ENCODE peak calls at places on chromosomes 3 and 15, in five cellular contexts. One of them, this sample, is unnamed.

GRCh38 chr3:22399566-22399965 is 648.6 kb upstream of the ZNF385D start:
- DNase-seq in breast epithelium: no peak
- DNase-seq in mesendoderm: no peak
- DNase-seq in substantia nigra: no peak
- DNase-seq in A549: no peak
- DNase-seq in this sample: no peak

GRCh38 chr15:58401991-58402649 is 29.7 kb upstream of the LIPC start:
- DNase-seq in breast epithelium: no peak
- DNase-seq in mesendoderm: no peak
- DNase-seq in substantia nigra: no peak
- DNase-seq in A549: no peak
- DNase-seq in this sample: no peak

GRCh38 chr3:30984855-30985793 is 90.7 kb upstream of the GADL1 start:
- DNase-seq in breast epithelium: no peak
- DNase-seq in mesendoderm: peak
- DNase-seq in substantia nigra: no peak
- DNase-seq in A549: no peak
- DNase-seq in this sample: no peak

GRCh38 chr3:105662326-105662725 is 206.5 kb downstream of the CBLB start:
- DNase-seq in breast epithelium: no peak
- DNase-seq in mesendoderm: no peak
- DNase-seq in substantia nigra: no peak
- DNase-seq in A549: no peak
- DNase-seq in this sample: no peak

GRCh38 chr15:39495871-39496459 is 84.9 kb upstream of the THBS1 start:
- DNase-seq in breast epithelium: no peak
- DNase-seq in mesendoderm: no peak
- DNase-seq in substantia nigra: no peak
- DNase-seq in A549: no peak
- DNase-seq in this sample: no peak

GRCh38 chr3:141777957-141778813 is 15.0 kb downstream of the GRK7 start:
- DNase-seq in breast epithelium: no peak
- DNase-seq in mesendoderm: no peak
- DNase-seq in substantia nigra: no peak
- DNase-seq in A549: no peak
- DNase-seq in this sample: no peak

GRCh38 chr3:125594581-125595011 is 701 bp downstream of the OSBPL11 start:
- DNase-seq in breast epithelium: no peak
- DNase-seq in mesendoderm: peak
- DNase-seq in substantia nigra: peak
- DNase-seq in A549: no peak
- DNase-seq in this sample: no peak

GRCh38 chr15:63203451-63204090 is 14.2 kb downstream of the RAB8B start:
- DNase-seq in breast epithelium: no peak
- DNase-seq in mesendoderm: no peak
- DNase-seq in substantia nigra: no peak
- DNase-seq in A549: no peak
- DNase-seq in this sample: no peak

GRCh38 chr3:197151562-197151961 is 121.9 kb upstream of the MELTF start:
- DNase-seq in breast epithelium: no peak
- DNase-seq in mesendoderm: no peak
- DNase-seq in substantia nigra: no peak
- DNase-seq in A549: no peak
- DNase-seq in this sample: peak

GRCh38 chr3:53102601-53103147 is 27.6 kb downstream of the RFT1 start:
- DNase-seq in breast epithelium: no peak
- DNase-seq in mesendoderm: no peak
- DNase-seq in substantia nigra: no peak
- DNase-seq in A549: no peak
- DNase-seq in this sample: no peak

GRCh38 chr3:38247366-38248035 is 18.1 kb upstream of the SLC22A13 start:
- DNase-seq in breast epithelium: no peak
- DNase-seq in mesendoderm: peak
- DNase-seq in substantia nigra: no peak
- DNase-seq in A549: peak
- DNase-seq in this sample: no peak

GRCh38 chr15:68629519-68630204 is 50.9 kb downstream of the CORO2B start:
- DNase-seq in breast epithelium: no peak
- DNase-seq in mesendoderm: no peak
- DNase-seq in substantia nigra: no peak
- DNase-seq in A549: no peak
- DNase-seq in this sample: no peak

GRCh38 chr3:127820221-127820870 is 2.0 kb downstream of the MGLL start:
- DNase-seq in breast epithelium: no peak
- DNase-seq in mesendoderm: no peak
- DNase-seq in substantia nigra: no peak
- DNase-seq in A549: no peak
- DNase-seq in this sample: peak

GRCh38 chr3:123347691-123348264 is 101.1 kb downstream of the ADCY5 start:
- DNase-seq in breast epithelium: peak
- DNase-seq in mesendoderm: peak
- DNase-seq in substantia nigra: no peak
- DNase-seq in A549: no peak
- DNase-seq in this sample: no peak

GRCh38 chr15:96312641-96313335 is 17.7 kb upstream of the NR2F2 start:
- DNase-seq in breast epithelium: no peak
- DNase-seq in mesendoderm: peak
- DNase-seq in substantia nigra: no peak
- DNase-seq in A549: no peak
- DNase-seq in this sample: no peak

DNA sequence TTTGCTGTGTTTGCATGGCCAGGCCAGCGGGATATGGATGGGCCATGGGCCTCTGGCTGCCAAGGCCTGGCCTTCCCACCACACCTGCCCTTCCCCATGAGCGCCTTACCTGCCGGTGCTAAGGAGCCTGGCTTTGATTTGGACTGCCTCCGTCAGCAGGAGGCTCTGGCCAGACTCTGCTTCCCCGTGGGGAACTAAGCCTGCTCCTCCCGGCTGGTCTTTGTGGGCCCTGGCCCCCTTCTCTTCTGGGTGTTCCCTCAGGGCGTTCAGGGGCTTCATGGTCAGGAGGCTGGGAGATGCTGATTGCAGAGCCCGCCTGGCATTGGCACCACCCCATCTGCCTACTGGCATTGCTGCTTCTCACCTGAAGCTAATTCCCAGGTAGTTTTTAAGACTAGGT is 45.2 kb downstream of the SMAD6 start:
- DNase-seq in breast epithelium: no peak
- DNase-seq in mesendoderm: no peak
- DNase-seq in substantia nigra: no peak
- DNase-seq in A549: no peak
- DNase-seq in this sample: no peak
- H3K27ac ChIP-seq in breast epithelium: peak
- H3K27ac ChIP-seq in mesendoderm: no peak
- H3K27ac ChIP-seq in substantia nigra: no peak
- H3K27ac ChIP-seq in A549: peak
- H3K27ac ChIP-seq in this sample: peak

DNA sequence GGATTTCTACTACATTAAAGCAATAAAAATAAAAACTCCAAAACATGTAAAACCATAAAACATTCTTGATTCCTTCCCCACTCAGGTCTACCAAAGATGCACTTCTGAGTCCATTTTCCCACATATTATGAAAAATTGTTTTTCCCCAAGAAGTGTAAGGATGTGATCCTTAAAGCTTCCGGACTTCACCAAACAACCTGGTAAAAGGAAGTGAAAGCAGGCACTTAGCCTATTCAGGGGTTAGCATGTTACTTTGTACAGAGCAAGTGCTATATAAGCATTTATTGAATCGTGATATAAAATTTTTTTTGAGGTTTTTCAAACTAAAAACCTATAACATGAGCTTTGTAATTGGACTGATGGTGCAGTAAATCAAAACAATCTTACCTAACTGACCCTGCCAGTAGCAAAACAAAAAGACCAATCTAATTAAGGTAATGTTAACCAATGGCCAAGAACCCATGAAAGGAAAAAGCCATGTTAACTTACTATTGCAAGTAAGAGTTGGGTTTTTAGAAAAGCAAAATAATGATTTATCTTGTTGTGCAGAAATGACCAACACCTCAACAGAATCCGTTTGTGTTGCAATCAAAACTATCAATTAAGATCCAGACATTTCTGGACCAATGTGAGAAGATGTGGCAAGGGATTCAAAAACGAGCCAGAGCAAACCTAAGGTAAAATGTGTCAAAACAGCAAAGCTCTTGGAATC is 1.8 kb downstream of the SETD2 start:
- DNase-seq in breast epithelium: no peak
- DNase-seq in mesendoderm: no peak
- DNase-seq in substantia nigra: no peak
- DNase-seq in A549: no peak
- DNase-seq in this sample: no peak
- H3K27ac ChIP-seq in breast epithelium: peak
- H3K27ac ChIP-seq in mesendoderm: no peak
- H3K27ac ChIP-seq in substantia nigra: no peak
- H3K27ac ChIP-seq in A549: peak
- H3K27ac ChIP-seq in this sample: no peak

GRCh38 chr3:139893264-139893962 is 41.6 kb upstream of the CLSTN2 start:
- DNase-seq in breast epithelium: no peak
- DNase-seq in mesendoderm: no peak
- DNase-seq in substantia nigra: no peak
- DNase-seq in A549: no peak
- DNase-seq in this sample: no peak
- H3K27ac ChIP-seq in breast epithelium: no peak
- H3K27ac ChIP-seq in mesendoderm: no peak
- H3K27ac ChIP-seq in substantia nigra: no peak
- H3K27ac ChIP-seq in A549: no peak
- H3K27ac ChIP-seq in this sample: no peak

GRCh38 chr3:16509721-16510619 is 3.5 kb downstream of the RFTN1 start:
- DNase-seq in breast epithelium: no peak
- DNase-seq in mesendoderm: no peak
- DNase-seq in substantia nigra: no peak
- DNase-seq in A549: no peak
- DNase-seq in this sample: no peak
- H3K27ac ChIP-seq in breast epithelium: no peak
- H3K27ac ChIP-seq in mesendoderm: no peak
- H3K27ac ChIP-seq in substantia nigra: no peak
- H3K27ac ChIP-seq in A549: no peak
- H3K27ac ChIP-seq in this sample: no peak

GRCh38 chr3:100263583-100263982 is 2.8 kb downstream of the TBC1D23 start:
- DNase-seq in breast epithelium: no peak
- DNase-seq in mesendoderm: no peak
- DNase-seq in substantia nigra: no peak
- DNase-seq in A549: no peak
- DNase-seq in this sample: no peak

GRCh38 chr3:100260685-100261480 is at the start of gene TBC1D23:
- DNase-seq in breast epithelium: peak
- DNase-seq in mesendoderm: peak
- DNase-seq in substantia nigra: peak
- DNase-seq in A549: peak
- DNase-seq in this sample: peak

GRCh38 chr3:100257601-100258000 is 3.2 kb upstream of the TBC1D23 start:
- DNase-seq in breast epithelium: no peak
- DNase-seq in mesendoderm: peak
- DNase-seq in substantia nigra: no peak
- DNase-seq in A549: no peak
- DNase-seq in this sample: no peak

GRCh38 chr3:100261481-100261903 is 700 bp downstream of the TBC1D23 start:
- DNase-seq in breast epithelium: no peak
- DNase-seq in mesendoderm: no peak
- DNase-seq in substantia nigra: no peak
- DNase-seq in A549: no peak
- DNase-seq in this sample: no peak

DNA sequence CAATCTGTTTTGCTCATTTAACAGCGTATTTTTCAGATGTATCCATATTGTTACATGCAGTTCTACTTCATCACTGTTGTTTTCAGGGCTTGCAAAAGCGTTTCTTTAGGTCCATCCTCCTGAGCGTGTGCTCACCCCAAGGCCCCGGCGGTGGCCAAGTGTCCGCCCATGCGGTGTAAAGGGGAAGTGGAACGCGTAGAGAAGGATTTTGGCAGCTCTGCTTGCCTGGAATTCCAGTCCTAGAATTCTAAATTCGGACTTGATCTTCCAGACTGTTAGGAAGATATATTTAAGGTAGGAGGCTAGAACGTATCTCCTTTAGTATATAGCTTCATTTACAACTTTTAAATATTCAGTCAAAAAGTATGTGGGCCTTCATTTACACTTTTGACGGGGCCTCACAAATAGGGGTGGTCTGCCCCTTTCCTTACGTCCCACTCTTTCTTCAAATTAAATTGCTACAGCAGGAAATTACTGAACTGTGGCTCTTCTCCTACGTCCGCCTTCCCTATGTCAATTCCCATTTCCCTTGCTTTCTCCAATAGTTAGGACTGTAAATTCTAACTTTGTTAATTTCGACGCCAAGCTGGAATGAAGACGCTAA is 609 bp upstream of the TBC1D23 start:
- DNase-seq in breast epithelium: no peak
- DNase-seq in mesendoderm: peak
- DNase-seq in substantia nigra: no peak
- DNase-seq in A549: no peak
- DNase-seq in this sample: peak
- H3K27ac ChIP-seq in breast epithelium: peak
- H3K27ac ChIP-seq in mesendoderm: no peak
- H3K27ac ChIP-seq in substantia nigra: peak
- H3K27ac ChIP-seq in A549: peak
- H3K27ac ChIP-seq in this sample: peak

GRCh38 chr15:31457161-31457560 is 130.5 kb downstream of the KLF13 start:
- DNase-seq in breast epithelium: no peak
- DNase-seq in mesendoderm: no peak
- DNase-seq in substantia nigra: no peak
- DNase-seq in A549: no peak
- DNase-seq in this sample: no peak
- H3K27ac ChIP-seq in breast epithelium: no peak
- H3K27ac ChIP-seq in mesendoderm: no peak
- H3K27ac ChIP-seq in substantia nigra: no peak
- H3K27ac ChIP-seq in A549: peak
- H3K27ac ChIP-seq in this sample: no peak

DNA sequence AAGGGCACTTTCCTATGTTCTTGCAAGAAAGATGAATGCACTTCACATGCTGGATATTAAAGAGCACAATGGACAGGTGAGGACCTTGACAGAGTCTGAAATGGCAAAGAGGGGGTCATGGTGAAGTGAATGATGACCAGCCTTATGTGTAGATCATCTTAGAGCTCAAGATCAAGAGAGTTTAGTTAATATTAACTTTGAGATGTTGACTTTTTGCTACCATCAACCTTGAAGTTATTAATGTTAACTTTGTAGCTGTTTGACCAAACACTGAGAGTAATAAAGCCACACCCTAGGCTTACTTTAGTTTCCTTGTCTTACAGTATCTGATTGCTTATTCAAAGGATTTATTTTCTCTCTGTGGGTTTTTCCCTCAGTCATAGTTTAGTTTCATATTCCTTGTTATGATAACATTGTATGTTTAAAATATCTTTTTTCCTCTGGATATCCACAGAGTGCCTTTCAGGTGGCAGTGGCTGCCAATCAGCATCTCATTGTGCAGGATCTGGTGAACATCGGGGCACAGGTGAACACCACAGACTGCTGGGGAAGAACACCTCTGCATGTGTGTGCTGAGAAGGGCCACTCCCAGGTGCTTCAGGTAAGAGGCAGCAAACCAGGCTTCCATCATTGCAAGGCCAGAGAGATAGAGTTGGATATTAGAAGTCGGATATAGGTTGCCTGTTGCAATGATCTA is 5.4 kb downstream of the NFKBIZ start:
- DNase-seq in breast epithelium: no peak
- DNase-seq in mesendoderm: no peak
- DNase-seq in substantia nigra: no peak
- DNase-seq in A549: no peak
- DNase-seq in this sample: no peak
- H3K27ac ChIP-seq in breast epithelium: peak
- H3K27ac ChIP-seq in mesendoderm: no peak
- H3K27ac ChIP-seq in substantia nigra: no peak
- H3K27ac ChIP-seq in A549: peak
- H3K27ac ChIP-seq in this sample: no peak

GRCh38 chr3:113585720-113586119 is 53.4 kb downstream of the SIDT1 start:
- DNase-seq in breast epithelium: no peak
- DNase-seq in mesendoderm: no peak
- DNase-seq in substantia nigra: no peak
- DNase-seq in A549: no peak
- DNase-seq in this sample: no peak
- H3K27ac ChIP-seq in breast epithelium: no peak
- H3K27ac ChIP-seq in mesendoderm: no peak
- H3K27ac ChIP-seq in substantia nigra: no peak
- H3K27ac ChIP-seq in A549: no peak
- H3K27ac ChIP-seq in this sample: no peak